ENCODE peak calls at places on chromosomes 16 and 17, in ten cellular contexts. E, C, K, X, Q, M, A, L, D and S are unnamed samples.

GRCh38 chr17:79892457-79893236 is 53.4 kb upstream of the CBX4 start:
- DNase-seq in E (no peak), C (no peak), K (no peak), X (no peak), Q (no peak), M (no peak), A (no peak), L (peak), D (no peak), S (no peak)

GRCh38 chr16:72131036-72131435 is 37.4 kb downstream of the DHX38 start:
- DNase-seq in E (peak), C (no peak), K (no peak), X (no peak), Q (no peak), M (no peak), A (no peak), L (no peak), D (no peak), S (no peak)

GRCh38 chr17:17044846-17045561 is 2.7 kb downstream of the MPRIP start:
- DNase-seq in E (peak), C (no peak), K (no peak), X (no peak), Q (no peak), M (peak), A (no peak), L (peak), D (no peak), S (peak)

GRCh38 chr16:9099131-9099625 is 7.7 kb downstream of the HAPSTR1 start:
- DNase-seq in E (peak), C (no peak), K (no peak), X (no peak), Q (peak), M (no peak), A (no peak), L (peak), D (no peak), S (peak)

GRCh38 chr17:7374353-7374752 is 6.5 kb upstream of the TNK1 start:
- DNase-seq in E (no peak), C (no peak), K (no peak), X (no peak), Q (no peak), M (no peak), A (no peak), L (no peak), D (no peak), S (no peak)

GRCh38 chr17:79952915-79953314 is 82.8 kb downstream of the TBC1D16 start:
- DNase-seq in E (no peak), C (no peak), K (no peak), X (no peak), Q (no peak), M (peak), A (no peak), L (no peak), D (no peak), S (no peak)

GRCh38 chr17:82332669-82333278 is 792 bp downstream of the SECTM1 start:
- DNase-seq in E (peak), C (peak), K (peak), X (no peak), Q (peak), M (peak), A (no peak), L (peak), D (peak), S (peak)

GRCh38 chr17:15266325-15266950 is 1.3 kb upstream of the PMP22 start:
- DNase-seq in E (no peak), C (no peak), K (no peak), X (no peak), Q (no peak), M (no peak), A (no peak), L (no peak), D (no peak), S (no peak)

GRCh38 chr17:72614871-72615626 is 477.4 kb downstream of the SLC39A11 start:
- DNase-seq in E (peak), C (no peak), K (no peak), X (no peak), Q (no peak), M (no peak), A (no peak), L (no peak), D (peak), S (peak)

GRCh38 chr17:48756816-48757215 is 28.3 kb upstream of the HOXB13 start:
- DNase-seq in E (no peak), C (no peak), K (no peak), X (no peak), Q (no peak), M (no peak), A (no peak), L (no peak), D (no peak), S (no peak)

GRCh38 chr16:30526137-30526822 is at the start of gene ZNF768:
- DNase-seq in E (peak), C (peak), K (peak), X (no peak), Q (peak), M (peak), A (peak), L (peak), D (peak), S (peak)

GRCh38 chr17:35947156-35947585 is 3.7 kb upstream of the LYZL6 start:
- DNase-seq in E (peak), C (no peak), K (peak), X (peak), Q (peak), M (peak), A (peak), L (no peak), D (peak), S (peak)

GRCh38 chr17:18975597-18975996 is 23.6 kb downstream of the SLC5A10 start:
- DNase-seq in E (no peak), C (no peak), K (no peak), X (no peak), Q (no peak), M (no peak), A (no peak), L (no peak), D (no peak), S (no peak)

GRCh38 chr17:61402073-61402541 is 2.5 kb downstream of the TBX2 start:
- DNase-seq in E (no peak), C (no peak), K (no peak), X (no peak), Q (no peak), M (no peak), A (no peak), L (no peak), D (no peak), S (no peak)

GRCh38 chr17:37191219-37191618 is 184.6 kb upstream of the C17orf78 start:
- DNase-seq in E (peak), C (no peak), K (no peak), X (no peak), Q (no peak), M (no peak), A (no peak), L (no peak), D (no peak), S (peak)

GRCh38 chr17:68087851-68088250 is 52.3 kb downstream of the KPNA2 start:
- DNase-seq in E (no peak), C (no peak), K (no peak), X (no peak), Q (no peak), M (no peak), A (no peak), L (no peak), D (no peak), S (no peak)

GRCh38 chr16:2752850-2753522 is 548 bp downstream of the SRRM2 start:
- DNase-seq in E (peak), C (peak), K (no peak), X (peak), Q (no peak), M (peak), A (peak), L (peak), D (peak), S (peak)

GRCh38 chr16:55672471-55672870 is 16.7 kb downstream of the SLC6A2 start:
- DNase-seq in E (peak), C (peak), K (no peak), X (no peak), Q (no peak), M (peak), A (no peak), L (no peak), D (no peak), S (no peak)

GRCh38 chr16:13178318-13178717 is 276.9 kb downstream of the SHISA9 start:
- DNase-seq in E (no peak), C (no peak), K (no peak), X (no peak), Q (no peak), M (no peak), A (no peak), L (no peak), D (no peak), S (no peak)

GRCh38 chr17:68512967-68513474 is 791 bp downstream of the PRKAR1A start:
- DNase-seq in E (peak), C (no peak), K (no peak), X (no peak), Q (no peak), M (peak), A (no peak), L (no peak), D (peak), S (peak)

GRCh38 chr17:72192409-72193192 is 71.8 kb downstream of the SOX9 start:
- DNase-seq in E (peak), C (peak), K (no peak), X (no peak), Q (no peak), M (no peak), A (no peak), L (no peak), D (no peak), S (peak)

GRCh38 chr16:9309844-9310243 is 218.4 kb downstream of the HAPSTR1 start:
- DNase-seq in E (no peak), C (no peak), K (no peak), X (no peak), Q (no peak), M (no peak), A (no peak), L (no peak), D (no peak), S (no peak)